ENCODE peak calls at places on chromosome 13, in five cellular contexts. One of them, this sample, is unnamed. For H3K4me1, the result is how much of the 10 kb centered on the place peaks cover.

GRCh38 chr13:76600086-76600485 is 286.1 kb downstream of the KCTD12 start:
- DNase-seq in heart right ventricle: no peak
- DNase-seq in tibial nerve: peak
- DNase-seq in stomach: no peak
- DNase-seq in ovary: no peak
- DNase-seq in this sample: no peak

GRCh38 chr13:33771296-33771695 is 46.7 kb upstream of the RFC3 start:
- DNase-seq in tibial nerve: no peak
- DNase-seq in stomach: no peak
- DNase-seq in ovary: no peak
- DNase-seq in heart right ventricle: no peak
- DNase-seq in this sample: no peak

GRCh38 chr13:108270442-108270841 is 924 bp downstream of the TNFSF13B start:
- DNase-seq in ovary: no peak
- DNase-seq in tibial nerve: no peak
- DNase-seq in stomach: no peak
- DNase-seq in heart right ventricle: no peak
- DNase-seq in this sample: no peak

GRCh38 chr13:75818181-75819110 is 182.3 kb downstream of the LMO7 start:
- DNase-seq in heart right ventricle: no peak
- DNase-seq in tibial nerve: no peak
- DNase-seq in stomach: no peak
- DNase-seq in ovary: no peak
- DNase-seq in this sample: no peak

GRCh38 chr13:23391752-23392151 is 41.8 kb downstream of the SACS start:
- DNase-seq in ovary: no peak
- DNase-seq in stomach: no peak
- DNase-seq in heart right ventricle: no peak
- DNase-seq in tibial nerve: no peak
- DNase-seq in this sample: no peak

GRCh38 chr13:34587586-34587985 is 354.5 kb upstream of the NBEA start:
- DNase-seq in tibial nerve: no peak
- DNase-seq in heart right ventricle: no peak
- DNase-seq in stomach: no peak
- DNase-seq in ovary: no peak
- DNase-seq in this sample: no peak

GRCh38 chr13:96898855-96899254 is 95.4 kb downstream of the OXGR1 start:
- DNase-seq in heart right ventricle: no peak
- DNase-seq in ovary: no peak
- DNase-seq in stomach: no peak
- DNase-seq in tibial nerve: no peak
- DNase-seq in this sample: no peak

GRCh38 chr13:80239571-80240255 is 101.2 kb downstream of the SPRY2 start:
- DNase-seq in ovary: no peak
- DNase-seq in tibial nerve: no peak
- DNase-seq in stomach: no peak
- DNase-seq in heart right ventricle: no peak
- DNase-seq in this sample: no peak

GRCh38 chr13:40115456-40115855 is 460.0 kb downstream of the COG6 start:
- DNase-seq in heart right ventricle: no peak
- DNase-seq in ovary: no peak
- DNase-seq in tibial nerve: no peak
- DNase-seq in stomach: no peak
- DNase-seq in this sample: no peak

GRCh38 chr13:20475927-20476691 is 49.5 kb downstream of the CRYL1 start:
- DNase-seq in heart right ventricle: no peak
- DNase-seq in tibial nerve: no peak
- DNase-seq in ovary: no peak
- DNase-seq in stomach: peak
- DNase-seq in this sample: no peak

GRCh38 chr13:64753606-64754005 is 2476.5 kb downstream of the PCDH9 start:
- DNase-seq in stomach: no peak
- DNase-seq in ovary: no peak
- DNase-seq in heart right ventricle: no peak
- DNase-seq in tibial nerve: no peak
- DNase-seq in this sample: no peak

GRCh38 chr13:75485286-75486062 is 3.5 kb upstream of the TBC1D4 start:
- DNase-seq in tibial nerve: no peak
- DNase-seq in stomach: no peak
- DNase-seq in ovary: no peak
- DNase-seq in heart right ventricle: no peak
- DNase-seq in this sample: no peak

GRCh38 chr13:41352935-41353801 is 42.1 kb downstream of the NAA16 start:
- DNase-seq in tibial nerve: peak
- DNase-seq in heart right ventricle: peak
- DNase-seq in ovary: peak
- DNase-seq in stomach: no peak
- DNase-seq in this sample: no peak

GRCh38 chr13:27371932-27372331 is 52.5 kb upstream of the GTF3A start:
- DNase-seq in stomach: no peak
- DNase-seq in tibial nerve: no peak
- DNase-seq in heart right ventricle: no peak
- DNase-seq in ovary: no peak
- DNase-seq in this sample: no peak

GRCh38 chr13:28464861-28465260 is 30.1 kb downstream of the FLT1 start:
- DNase-seq in tibial nerve: no peak
- DNase-seq in heart right ventricle: no peak
- DNase-seq in stomach: no peak
- DNase-seq in ovary: no peak
- DNase-seq in this sample: no peak

GRCh38 chr13:114076329-114076761 is 56.1 kb downstream of the RASA3 start:
- DNase-seq in tibial nerve: no peak
- DNase-seq in heart right ventricle: no peak
- DNase-seq in ovary: peak
- DNase-seq in stomach: no peak
- DNase-seq in this sample: no peak

GRCh38 chr13:83085186-83085900 is 796.9 kb downstream of the SLITRK1 start:
- DNase-seq in heart right ventricle: no peak
- DNase-seq in stomach: no peak
- DNase-seq in tibial nerve: no peak
- DNase-seq in ovary: no peak
- DNase-seq in this sample: no peak

GRCh38 chr13:59442946-59443345 is 720.8 kb downstream of the DIAPH3 start:
- DNase-seq in heart right ventricle: no peak
- DNase-seq in stomach: no peak
- DNase-seq in ovary: no peak
- DNase-seq in tibial nerve: no peak
- DNase-seq in this sample: no peak

GRCh38 chr13:35086667-35087066 is 144.6 kb downstream of the NBEA start:
- DNase-seq in tibial nerve: no peak
- DNase-seq in stomach: no peak
- DNase-seq in heart right ventricle: no peak
- DNase-seq in ovary: no peak
- DNase-seq in this sample: no peak

GRCh38 chr13:46743191-46743590 is 53.8 kb downstream of the ESD start:
- DNase-seq in stomach: no peak
- DNase-seq in heart right ventricle: no peak
- DNase-seq in ovary: no peak
- DNase-seq in tibial nerve: no peak
- DNase-seq in this sample: no peak

GRCh38 chr13:81987159-81987558 is 1646.2 kb upstream of the SPRY2 start:
- DNase-seq in heart right ventricle: no peak
- DNase-seq in ovary: no peak
- DNase-seq in stomach: no peak
- DNase-seq in tibial nerve: no peak
- DNase-seq in this sample: no peak

GRCh38 chr13:74070065-74070464 is 64.1 kb downstream of the KLF12 start:
- DNase-seq in tibial nerve: no peak
- DNase-seq in stomach: no peak
- DNase-seq in heart right ventricle: no peak
- DNase-seq in ovary: no peak
- DNase-seq in this sample: no peak

GRCh38 chr13:74367193-74367592 is 233.0 kb upstream of the KLF12 start:
- DNase-seq in tibial nerve: no peak
- DNase-seq in stomach: no peak
- DNase-seq in heart right ventricle: no peak
- DNase-seq in ovary: no peak
- DNase-seq in this sample: no peak

GRCh38 chr13:44819245-44819644 is 170.0 kb downstream of the NUFIP1 start:
- DNase-seq in ovary: no peak
- DNase-seq in heart right ventricle: no peak
- DNase-seq in stomach: no peak
- DNase-seq in tibial nerve: no peak
- DNase-seq in this sample: no peak
- H3K4me1 ChIP-seq in ovary: under half
- H3K4me1 ChIP-seq in heart right ventricle: under half
- H3K4me1 ChIP-seq in stomach: under half
- H3K4me1 ChIP-seq in tibial nerve: under half
- H3K4me1 ChIP-seq in this sample: under half

DNA sequence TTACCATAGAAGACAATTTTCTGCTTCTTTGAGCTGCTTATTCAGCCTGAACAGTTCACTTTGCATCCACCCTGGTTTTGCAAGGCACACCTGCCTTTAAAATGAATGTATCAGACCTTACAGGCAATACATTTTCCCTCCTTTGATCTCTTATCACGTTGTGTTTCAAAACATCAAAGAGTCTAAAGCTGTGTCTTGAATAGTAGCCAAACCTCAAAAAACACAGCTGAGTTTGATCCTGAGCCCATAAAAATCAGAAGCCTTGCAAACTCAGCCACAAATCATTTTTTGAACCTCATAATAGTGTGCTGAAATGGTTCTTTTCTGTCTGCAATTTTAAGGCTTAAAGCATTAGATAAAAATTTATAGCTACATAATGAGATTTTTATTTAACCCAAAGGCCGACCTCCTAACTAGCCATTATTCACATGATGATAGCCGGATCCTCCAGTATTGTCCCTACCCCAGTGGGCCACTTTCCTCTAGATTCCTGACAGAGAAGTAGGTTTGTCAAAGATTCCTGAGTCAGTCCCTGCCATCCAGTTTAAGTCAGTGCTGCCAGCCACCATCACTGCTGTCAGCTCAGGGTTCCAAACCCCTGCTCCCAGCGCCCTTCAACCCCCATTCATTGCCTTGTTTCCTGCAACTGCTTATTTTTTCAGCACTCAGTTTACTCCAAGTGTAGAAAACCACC is 71.8 kb downstream of the CAB39L start:
- DNase-seq in ovary: no peak
- DNase-seq in heart right ventricle: no peak
- DNase-seq in tibial nerve: no peak
- DNase-seq in stomach: no peak
- DNase-seq in this sample: no peak
- H3K27ac ChIP-seq in ovary: no peak
- H3K27ac ChIP-seq in heart right ventricle: no peak
- H3K27ac ChIP-seq in tibial nerve: peak
- H3K27ac ChIP-seq in stomach: peak
- H3K27ac ChIP-seq in this sample: peak

GRCh38 chr13:79018166-79018565 is 359.2 kb upstream of the OBI1 start:
- DNase-seq in stomach: no peak
- DNase-seq in tibial nerve: no peak
- DNase-seq in heart right ventricle: no peak
- DNase-seq in ovary: no peak
- DNase-seq in this sample: no peak
- TF ChIP-seq CTCF in stomach: no peak
- TF ChIP-seq CTCF in tibial nerve: no peak
- TF ChIP-seq CTCF in heart right ventricle: no peak
- TF ChIP-seq CTCF in ovary: no peak
- TF ChIP-seq CTCF in this sample: no peak

DNA sequence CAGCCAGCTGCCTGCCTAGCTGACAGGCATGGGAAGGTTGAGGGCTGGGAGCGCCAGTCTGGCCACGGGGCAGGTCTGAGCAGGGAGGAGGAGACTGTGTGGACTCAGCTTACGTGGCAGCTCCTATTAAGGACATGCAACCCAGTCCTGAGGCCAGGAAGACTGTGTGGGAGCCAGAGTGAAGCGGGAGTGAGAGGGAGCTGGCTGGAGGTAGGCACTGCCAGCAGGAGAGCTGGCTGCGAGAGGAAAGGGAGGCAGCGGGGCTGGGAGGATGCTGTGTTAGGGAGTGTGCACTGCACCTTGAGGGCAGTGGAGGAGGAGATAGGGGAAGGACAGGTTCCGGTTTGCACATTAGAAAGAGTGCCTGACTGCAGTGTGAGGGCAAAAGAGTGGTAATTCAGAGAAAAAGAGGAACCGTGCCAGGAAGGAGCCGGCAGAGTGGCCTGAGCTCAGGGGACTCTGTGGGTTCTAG is 99.2 kb downstream of the SLC7A1 start:
- DNase-seq in ovary: no peak
- DNase-seq in heart right ventricle: peak
- DNase-seq in tibial nerve: no peak
- DNase-seq in stomach: peak
- DNase-seq in this sample: no peak
- H3K4me1 ChIP-seq in ovary: under half
- H3K4me1 ChIP-seq in heart right ventricle: under half
- H3K4me1 ChIP-seq in tibial nerve: under half
- H3K4me1 ChIP-seq in stomach: under half
- H3K4me1 ChIP-seq in this sample: under half

GRCh38 chr13:32475403-32475802 is 47.5 kb upstream of the N4BP2L1 start:
- DNase-seq in heart right ventricle: no peak
- DNase-seq in tibial nerve: no peak
- DNase-seq in ovary: no peak
- DNase-seq in stomach: no peak
- DNase-seq in this sample: no peak
- H3K27ac ChIP-seq in heart right ventricle: no peak
- H3K27ac ChIP-seq in tibial nerve: no peak
- H3K27ac ChIP-seq in ovary: no peak
- H3K27ac ChIP-seq in stomach: no peak
- H3K27ac ChIP-seq in this sample: no peak

GRCh38 chr13:66994498-66995365 is 235.4 kb downstream of the PCDH9 start:
- DNase-seq in ovary: no peak
- DNase-seq in heart right ventricle: no peak
- DNase-seq in stomach: no peak
- DNase-seq in tibial nerve: no peak
- DNase-seq in this sample: no peak
- TF ChIP-seq CTCF in ovary: no peak
- TF ChIP-seq CTCF in heart right ventricle: no peak
- TF ChIP-seq CTCF in stomach: no peak
- TF ChIP-seq CTCF in tibial nerve: no peak
- TF ChIP-seq CTCF in this sample: no peak

GRCh38 chr13:111413407-111414187 is 93.2 kb downstream of the TEX29 start:
- DNase-seq in stomach: no peak
- DNase-seq in heart right ventricle: no peak
- DNase-seq in tibial nerve: no peak
- DNase-seq in ovary: no peak
- DNase-seq in this sample: no peak
- H3K4me1 ChIP-seq in stomach: under half
- H3K4me1 ChIP-seq in heart right ventricle: under half
- H3K4me1 ChIP-seq in tibial nerve: under half
- H3K4me1 ChIP-seq in ovary: under half
- H3K4me1 ChIP-seq in this sample: under half

GRCh38 chr13:110589991-110590390 is 25.4 kb upstream of the NAXD start:
- DNase-seq in heart right ventricle: no peak
- DNase-seq in stomach: no peak
- DNase-seq in ovary: no peak
- DNase-seq in tibial nerve: no peak
- DNase-seq in this sample: no peak

GRCh38 chr13:110597041-110597689 is 18.2 kb upstream of the NAXD start:
- DNase-seq in ovary: no peak
- DNase-seq in heart right ventricle: no peak
- DNase-seq in tibial nerve: no peak
- DNase-seq in stomach: no peak
- DNase-seq in this sample: no peak

GRCh38 chr13:110590577-110590976 is 24.8 kb upstream of the NAXD start:
- DNase-seq in stomach: peak
- DNase-seq in ovary: no peak
- DNase-seq in heart right ventricle: no peak
- DNase-seq in tibial nerve: no peak
- DNase-seq in this sample: no peak

GRCh38 chr13:110593430-110594130 is 21.8 kb upstream of the NAXD start:
- DNase-seq in stomach: no peak
- DNase-seq in heart right ventricle: no peak
- DNase-seq in tibial nerve: peak
- DNase-seq in ovary: no peak
- DNase-seq in this sample: no peak

GRCh38 chr13:110592670-110593069 is 22.7 kb upstream of the NAXD start:
- DNase-seq in heart right ventricle: no peak
- DNase-seq in tibial nerve: no peak
- DNase-seq in ovary: no peak
- DNase-seq in stomach: no peak
- DNase-seq in this sample: no peak
- H3K27ac ChIP-seq in heart right ventricle: no peak
- H3K27ac ChIP-seq in tibial nerve: no peak
- H3K27ac ChIP-seq in ovary: no peak
- H3K27ac ChIP-seq in stomach: no peak
- H3K27ac ChIP-seq in this sample: no peak